ENCODE peak calls at places on chromosomes 16 and 17, in four cellular contexts. F is cardiac muscle cell, Z is SJSA1, E is neural progenitor cell. Y is an unnamed sample. For H3K4me1 and H3K27me3, the result is how much of the 10 kb centered on the place peaks cover.

GRCh38 chr17:33732116-33732515 is 439.0 kb upstream of the ASIC2 start:
- DNase-seq in F (peak), Z (no peak), E (peak), Y (no peak)

GRCh38 chr16:86798247-86799041 is 220.1 kb downstream of the FOXL1 start:
- DNase-seq in F (no peak), E (no peak), Z (no peak), Y (no peak)

GRCh38 chr17:58568050-58568830 is 53.8 kb upstream of the MTMR4 start:
- DNase-seq in F (no peak), E (no peak), Z (no peak), Y (no peak)

GRCh38 chr17:76452102-76452645 is 778 bp downstream of the UBE2O start:
- DNase-seq in E (peak), F (no peak), Z (peak), Y (no peak)

GRCh38 chr16:57315401-57315800 is 30.9 kb upstream of the PLLP start:
- DNase-seq in Z (peak), E (no peak), F (no peak), Y (no peak)

GRCh38 chr16:25035494-25036405 is 20.6 kb upstream of the ARHGAP17 start:
- DNase-seq in F (no peak), E (no peak), Z (no peak), Y (no peak)

GRCh38 chr17:77145635-77146632 is 5.2 kb downstream of the SEC14L1 start:
- DNase-seq in E (no peak), Z (peak), F (peak), Y (no peak)

GRCh38 chr16:25198021-25198420 is 18.7 kb upstream of the AQP8 start:
- DNase-seq in E (no peak), Z (no peak), F (no peak), Y (no peak)

GRCh38 chr16:84820305-84820684 is 510 bp downstream of the CRISPLD2 start:
- DNase-seq in E (no peak), Z (no peak), F (no peak), Y (no peak)

GRCh38 chr17:32156656-32157055 is 14.4 kb downstream of the RHOT1 start:
- DNase-seq in E (no peak), F (no peak), Z (no peak), Y (no peak)

GRCh38 chr16:19071811-19072777 is 4.7 kb downstream of the COQ7 start:
- DNase-seq in E (peak), F (peak), Z (peak), Y (peak)

GRCh38 chr17:1605681-1606351 is 22.8 kb downstream of the SLC43A2 start:
- DNase-seq in Z (no peak), F (no peak), E (no peak), Y (no peak)

GRCh38 chr17:1604831-1605528 is 23.7 kb downstream of the SLC43A2 start:
- DNase-seq in E (peak), F (no peak), Z (no peak), Y (no peak)

GRCh38 chr17:1597861-1598342 is 30.7 kb downstream of the SLC43A2 start:
- DNase-seq in Z (no peak), E (no peak), F (no peak), Y (no peak)

GRCh38 chr17:1598399-1599095 is 30.1 kb downstream of the SLC43A2 start:
- DNase-seq in E (no peak), Z (no peak), F (no peak), Y (no peak)

DNA sequence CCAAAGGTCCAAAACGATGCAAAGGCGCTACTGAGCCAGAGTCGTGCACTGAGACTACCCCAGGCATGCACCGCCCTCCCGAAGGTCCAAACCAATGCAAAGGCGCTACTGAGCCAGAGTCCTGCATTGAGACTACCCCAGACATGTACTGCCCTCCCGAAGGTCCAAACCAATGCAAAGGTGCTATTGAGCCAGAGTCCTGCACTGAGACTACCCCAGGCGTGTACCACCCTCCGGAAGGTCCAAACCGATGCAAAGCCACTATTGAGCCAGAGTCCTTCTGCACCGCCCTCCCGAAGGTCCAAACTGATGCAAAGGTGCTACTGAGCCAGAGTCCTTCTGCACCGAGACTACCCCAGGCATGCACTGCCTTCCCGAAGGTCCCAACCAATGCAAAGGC is 27.1 kb downstream of the SLC43A2 start:
- DNase-seq in Z (no peak), F (no peak), E (no peak), Y (no peak)
- H3K4me3 ChIP-seq in Z (no peak), F (no peak), E (no peak), Y (no peak)

GRCh38 chr16:81514041-81514559 is 69.5 kb downstream of the CMIP start:
- DNase-seq in Z (no peak), E (no peak), F (no peak), Y (no peak)
- H3K4me1 ChIP-seq in Z (under half), E (under half), F (under half), Y (under half)

GRCh38 chr16:67166883-67167168 is 2.3 kb downstream of the HSF4 start:
- DNase-seq in F (no peak), Z (no peak), E (no peak), Y (no peak)
- H3K27me3 ChIP-seq in F (half or more), Z (under half), E (half or more), Y (half or more)

GRCh38 chr16:89318871-89319627 is 101.5 kb downstream of the ZNF778 start:
- DNase-seq in E (no peak), F (no peak), Z (no peak), Y (no peak)

GRCh38 chr16:89319628-89319882 is 102.1 kb downstream of the ZNF778 start:
- DNase-seq in Z (no peak), F (no peak), E (no peak), Y (no peak)

GRCh38 chr16:89319883-89320716 is 102.6 kb downstream of the ZNF778 start:
- DNase-seq in E (no peak), Z (peak), F (peak), Y (peak)

GRCh38 chr16:89322381-89323119 is 105.0 kb downstream of the ZNF778 start:
- DNase-seq in F (peak), Z (peak), E (peak), Y (no peak)

DNA sequence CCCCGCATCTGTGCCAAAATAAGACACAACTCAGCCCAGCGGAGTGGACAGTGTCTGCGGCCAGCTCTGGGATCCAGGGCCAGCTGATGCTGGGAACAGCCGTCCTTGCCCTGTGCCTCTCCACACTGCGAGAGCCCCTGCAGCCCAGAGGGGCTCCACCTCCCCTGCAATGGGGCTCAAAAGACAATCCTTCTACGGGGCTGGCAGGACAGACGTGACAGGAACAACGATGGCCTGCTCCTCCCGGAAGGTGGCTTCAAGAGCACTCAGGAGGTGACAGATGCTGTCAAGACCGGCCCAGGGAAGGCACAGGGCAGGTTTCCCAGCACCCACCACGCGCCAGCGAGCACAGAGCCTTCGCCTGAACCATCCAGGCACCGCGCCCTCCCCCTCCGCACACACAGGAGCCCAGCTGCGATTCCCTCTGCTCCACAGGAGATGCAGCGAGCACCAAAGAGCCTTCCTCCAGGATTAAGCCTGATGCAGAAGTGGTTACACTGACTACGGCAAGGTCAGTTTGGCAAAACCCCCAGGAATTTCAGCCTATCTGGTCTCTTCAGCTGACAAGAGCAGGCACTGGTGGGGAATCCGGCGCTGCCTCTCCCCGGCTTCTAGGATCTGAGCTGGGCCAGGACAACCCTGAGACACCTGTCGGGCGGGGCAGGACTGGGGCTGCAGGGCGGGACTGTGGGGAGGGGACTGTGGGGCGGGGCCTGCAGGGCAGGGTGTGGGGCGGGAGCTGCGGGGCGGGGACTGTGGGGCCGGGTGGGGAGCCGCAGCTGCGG is 103.4 kb downstream of the ZNF778 start:
- DNase-seq in F (peak), Z (no peak), E (peak), Y (no peak)
- H3K4me3 ChIP-seq in F (no peak), Z (peak), E (no peak), Y (no peak)

GRCh38 chr17:18319604-18320256 is 4.6 kb downstream of the SMCR8 start:
- DNase-seq in E (peak), F (peak), Z (no peak), Y (no peak)
- H3K4me1 ChIP-seq in E (under half), F (under half), Z (under half), Y (half or more)

DNA sequence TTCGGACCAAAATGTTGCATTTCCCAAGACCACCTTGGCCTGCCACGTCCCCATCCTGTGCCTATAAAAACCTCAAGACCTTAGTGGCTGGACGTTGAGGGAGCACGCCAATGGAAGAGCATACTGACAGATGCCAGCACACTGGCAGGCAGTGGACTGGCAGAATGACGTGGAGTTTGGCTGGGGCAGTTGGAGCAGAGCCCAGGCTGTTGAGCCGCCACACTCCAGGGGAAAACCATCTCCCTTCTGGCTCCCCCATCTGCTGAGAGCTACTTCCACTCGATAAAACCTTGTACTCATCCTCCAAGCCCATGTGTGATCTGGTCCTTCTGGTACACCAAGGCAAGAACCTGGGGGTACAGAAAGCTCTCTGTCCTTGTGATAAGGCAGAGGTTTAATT is 494.1 kb downstream of the CDH11 start:
- DNase-seq in F (no peak), Z (no peak), E (no peak), Y (no peak)
- H3K27me3 ChIP-seq in F (under half), Z (under half), E (under half), Y (under half)

GRCh38 chr16:89170346-89171215 is 967 bp upstream of the CDH15 start:
- DNase-seq in E (no peak), F (no peak), Z (no peak), Y (peak)
- H3K4me3 ChIP-seq in E (peak), F (peak), Z (no peak), Y (peak)

GRCh38 chr16:359067-359763 is 6.7 kb upstream of the AXIN1 start:
- DNase-seq in Z (no peak), F (no peak), E (no peak), Y (no peak)
- H3K4me1 ChIP-seq in Z (under half), F (under half), E (under half), Y (under half)